ENCODE peak calls at places on chromosomes 4 and X, in seven cellular contexts. N is C1 segment of cervical spinal cord; L is lung microvascular endothelial cell; W is AG10803; U is activated CD8-positive, alpha-beta memory T cell treated with anti-CD3 and anti-CD28 coated beads, Interleukin-2, amount 50 U/mL, for 48 hours; D is iris pigment epithelial cell; Z is H54. V is an unnamed sample.

GRCh38 chr4:37008199-37008598 is 236.3 kb upstream of the NWD2 start:
- DNase-seq in N (no peak), L (peak), W (no peak), U (no peak), D (peak), Z (no peak), V (peak)

GRCh38 chr4:158008551-158009218 is 164.1 kb downstream of the GASK1B start:
- DNase-seq in N (no peak), L (peak), W (peak), U (no peak), D (peak), Z (no peak), V (no peak)

GRCh38 chr4:17273047-17273446 is 238.8 kb downstream of the QDPR start:
- DNase-seq in N (no peak), L (no peak), W (peak), U (no peak), D (peak), Z (no peak), V (no peak)

GRCh38 chr4:4259484-4260100 is 11.6 kb upstream of the TMEM128 start:
- DNase-seq in N (no peak), L (peak), W (no peak), U (peak), D (no peak), Z (no peak), V (no peak)

GRCh38 chrX:136185409-136186022 is 38.2 kb downstream of the FHL1 start:
- DNase-seq in N (no peak), L (peak), W (peak), U (no peak), D (peak), Z (no peak), V (peak)

GRCh38 chrX:15761564-15762191 is 23.6 kb downstream of the CA5B start:
- DNase-seq in N (no peak), L (peak), W (peak), U (no peak), D (no peak), Z (no peak), V (peak)

GRCh38 chr4:165927366-165927765 is 54.3 kb downstream of the TLL1 start:
- DNase-seq in N (no peak), L (no peak), W (no peak), U (no peak), D (no peak), Z (no peak), V (no peak)

GRCh38 chrX:54721424-54721823 is 76.6 kb downstream of the ITIH6 start:
- DNase-seq in N (no peak), L (no peak), W (no peak), U (no peak), D (no peak), Z (peak), V (peak)

GRCh38 chrX:77447339-77448149 is at the start of gene FGF16:
- DNase-seq in N (no peak), L (no peak), W (no peak), U (peak), D (no peak), Z (no peak), V (no peak)

GRCh38 chr4:90186229-90186628 is 59.0 kb downstream of the CCSER1 start:
- DNase-seq in N (no peak), L (no peak), W (no peak), U (no peak), D (no peak), Z (no peak), V (no peak)

GRCh38 chrX:35046646-35047231 is 104.1 kb downstream of the FAM47B start:
- DNase-seq in N (no peak), L (no peak), W (no peak), U (no peak), D (no peak), Z (no peak), V (no peak)

GRCh38 chr4:107619065-107619464 is 101.0 kb downstream of the PAPSS1 start:
- DNase-seq in N (no peak), L (peak), W (peak), U (no peak), D (peak), Z (no peak), V (no peak)

GRCh38 chrX:47143894-47144625 is 442 bp downstream of the NDUFB11 start:
- DNase-seq in N (peak), L (peak), W (peak), U (no peak), D (peak), Z (peak), V (peak)

GRCh38 chrX:39309721-39310152 is 508.5 kb downstream of the MID1IP1 start:
- DNase-seq in N (no peak), L (no peak), W (no peak), U (no peak), D (peak), Z (no peak), V (peak)

GRCh38 chr4:185339941-185340340 is 55.8 kb downstream of the LRP2BP start:
- DNase-seq in N (no peak), L (no peak), W (no peak), U (no peak), D (no peak), Z (no peak), V (no peak)

GRCh38 chrX:21738145-21738949 is 19.6 kb downstream of the SMPX start:
- DNase-seq in N (no peak), L (peak), W (no peak), U (no peak), D (no peak), Z (no peak), V (peak)

V was measured in A549.